ENCODE peak calls at places on chromosomes 6 and 20, in seven cellular contexts. N, E, H, A, U, S and Y are unnamed samples.

GRCh38 chr20:58870293-58871014 is 17.9 kb downstream of the GNAS start:
- DNase-seq in N (no peak), A (peak), H (peak), U (peak), S (peak), E (peak), Y (no peak)

GRCh38 chr20:49590163-49591017 is 22.5 kb upstream of the PTGIS start:
- DNase-seq in E (no peak), N (no peak), S (no peak), U (no peak), A (no peak), H (no peak), Y (no peak)

GRCh38 chr6:33632603-33633039 is 11.5 kb downstream of the ITPR3 start:
- DNase-seq in H (no peak), N (no peak), S (peak), U (peak), E (peak), A (peak), Y (no peak)

GRCh38 chr6:12350644-12351173 is 60.5 kb downstream of the EDN1 start:
- DNase-seq in S (no peak), U (no peak), N (no peak), E (no peak), H (no peak), A (no peak), Y (no peak)

GRCh38 chr6:129701721-129702455 is 8.1 kb downstream of the ARHGAP18 start:
- DNase-seq in S (no peak), U (no peak), N (no peak), A (peak), H (peak), E (no peak), Y (no peak)

GRCh38 chr6:9620263-9620662 is 794.6 kb downstream of the TFAP2A start:
- DNase-seq in E (no peak), S (no peak), H (no peak), N (no peak), A (no peak), U (no peak), Y (no peak)

GRCh38 chr6:35473849-35474128 is 5.6 kb downstream of the RPL10A start:
- DNase-seq in U (no peak), H (no peak), E (no peak), S (no peak), A (no peak), N (no peak), Y (no peak)

GRCh38 chr20:37295595-37295994 is 6.1 kb downstream of the MANBAL start:
- DNase-seq in S (no peak), E (peak), H (no peak), U (no peak), A (no peak), N (no peak), Y (no peak)

GRCh38 chr6:158894192-158894591 is 75.0 kb upstream of the EZR start:
- DNase-seq in U (no peak), E (no peak), N (peak), S (no peak), H (peak), A (peak), Y (peak)

GRCh38 chr20:44914924-44915323 is 5.1 kb downstream of the PABPC1L start:
- DNase-seq in N (no peak), U (no peak), H (no peak), A (peak), E (no peak), S (no peak), Y (no peak)

GRCh38 chr6:6600865-6601264 is 12.3 kb downstream of the LY86 start:
- DNase-seq in U (no peak), N (no peak), H (no peak), A (no peak), E (no peak), S (no peak), Y (no peak)

GRCh38 chr6:162964703-162965140 is 236.9 kb downstream of the PACRG start:
- DNase-seq in U (peak), N (peak), H (peak), S (no peak), E (peak), A (peak), Y (peak)

GRCh38 chr6:37696220-37696840 is 1.4 kb downstream of the MDGA1 start:
- DNase-seq in E (peak), S (peak), A (peak), N (no peak), U (no peak), H (peak), Y (no peak)

DNA sequence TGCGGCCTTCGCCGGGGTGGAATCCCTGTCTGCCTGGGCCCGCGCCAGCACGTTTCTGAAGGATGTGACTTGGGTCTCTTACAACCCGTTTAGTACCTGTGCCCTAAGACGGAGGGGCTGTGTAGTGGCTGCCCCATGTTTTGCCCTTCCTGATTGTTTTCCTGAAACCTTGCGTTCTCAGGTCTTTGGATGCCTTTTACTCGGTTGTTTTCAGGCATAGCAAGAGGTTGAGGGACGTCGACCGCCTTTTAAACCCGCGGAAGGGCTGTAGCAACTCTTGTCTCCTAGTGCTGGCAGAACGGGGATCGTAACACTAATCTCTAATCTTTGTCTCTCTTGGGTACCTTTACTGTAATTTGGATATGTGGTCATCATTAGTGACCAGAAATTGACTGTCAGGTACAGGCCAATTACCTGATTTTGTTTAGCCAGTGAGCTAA is 706 bp upstream of the NANP start:
- DNase-seq in H (no peak), N (no peak), U (no peak), S (no peak), A (peak), E (no peak), Y (no peak)
- H3K4me3 ChIP-seq in H (peak), N (peak), U (peak), S (peak), A (peak), E (peak), Y (peak)

DNA sequence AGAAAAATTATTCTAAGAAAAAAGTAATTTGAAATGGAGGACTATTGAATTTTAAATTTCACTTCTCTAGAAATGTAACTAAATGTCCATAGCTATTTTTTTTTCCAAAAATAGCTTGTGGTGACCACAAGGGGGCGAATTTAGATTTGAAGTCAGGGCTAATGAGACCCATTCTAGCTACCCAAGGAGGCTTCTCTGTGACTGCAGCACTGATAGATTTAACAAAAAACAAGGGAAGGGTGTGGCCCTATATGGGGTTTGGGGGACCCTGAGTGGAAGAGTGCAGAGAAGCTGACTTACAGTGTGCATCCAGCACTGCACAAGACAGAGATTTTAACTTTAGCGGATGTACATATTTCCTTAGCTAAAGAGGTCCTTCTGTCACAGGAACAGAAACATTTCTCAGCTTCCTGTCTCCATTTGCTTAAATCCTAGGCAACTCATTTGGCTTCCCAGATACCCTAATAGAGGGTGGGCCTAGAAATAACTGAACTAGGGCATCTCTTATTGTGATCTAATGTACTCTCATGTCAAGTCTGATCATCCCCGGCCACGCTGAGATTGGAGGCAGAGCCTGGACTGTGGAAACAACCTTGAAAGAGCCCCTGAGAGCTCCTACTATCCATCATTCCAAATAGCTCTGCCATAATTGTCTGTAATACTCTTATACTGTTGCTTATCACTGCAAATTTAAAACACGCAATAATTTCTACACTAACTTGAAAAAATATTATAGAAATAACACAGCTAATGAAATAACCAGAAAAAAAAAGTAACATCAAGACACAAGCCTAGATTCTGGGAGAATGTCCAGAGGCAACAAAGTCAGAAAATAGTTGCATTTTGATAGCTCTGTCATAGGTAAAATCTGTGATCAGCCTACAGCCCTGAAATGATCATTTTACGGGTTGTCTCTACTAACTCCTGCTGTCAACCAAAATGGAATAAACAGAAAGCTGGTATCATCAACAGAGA is 93.6 kb downstream of the SNAP91 start:
- DNase-seq in U (no peak), H (peak), A (peak), N (peak), S (no peak), E (no peak), Y (no peak)
- TF ChIP-seq CTCF in U (no peak), H (peak), A (peak), N (peak), S (peak), E (no peak), Y (peak)

DNA sequence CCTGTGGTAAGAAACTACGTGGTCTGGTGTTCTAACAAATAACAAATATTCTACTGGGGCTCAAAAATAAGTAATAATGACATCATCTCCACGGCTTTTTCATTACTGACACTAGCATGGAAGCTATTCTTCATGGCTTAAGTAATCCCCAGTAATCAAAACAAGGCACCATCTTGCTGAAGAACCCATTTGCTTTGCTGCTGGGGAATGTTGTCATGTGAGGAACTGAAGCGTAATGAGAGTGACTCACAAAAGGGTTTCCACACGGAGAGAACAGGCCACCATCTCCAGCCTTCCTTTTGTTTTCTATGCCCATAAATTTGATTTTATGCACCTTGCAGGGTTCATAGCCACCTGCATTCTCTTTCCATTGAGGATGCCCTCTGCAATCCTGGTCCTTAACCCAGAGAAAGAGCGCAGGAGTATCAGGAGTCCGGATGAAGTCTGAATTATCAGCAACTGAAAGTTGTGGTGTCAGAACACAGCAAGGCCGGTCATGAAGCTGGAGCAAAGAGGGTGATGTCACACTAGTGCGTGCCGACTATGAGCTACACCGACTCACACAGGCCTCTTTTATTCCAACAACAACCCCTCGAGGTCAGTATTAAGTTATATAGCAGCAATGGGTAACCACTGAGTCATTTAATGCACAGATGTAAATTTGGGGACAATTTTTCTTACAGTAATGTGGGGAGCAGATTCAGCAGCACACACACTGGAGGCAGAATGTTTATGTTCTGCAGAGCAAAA is 173.7 kb upstream of the SSTR4 start:
- DNase-seq in A (peak), E (no peak), N (no peak), U (no peak), S (no peak), H (no peak), Y (no peak)
- H3K4me3 ChIP-seq in A (no peak), E (no peak), N (no peak), U (no peak), S (no peak), H (no peak), Y (no peak)

GRCh38 chr20:21118138-21118537 is 7.7 kb upstream of the KIZ start:
- DNase-seq in H (no peak), N (no peak), E (no peak), U (no peak), A (no peak), S (no peak), Y (no peak)

GRCh38 chr20:21117521-21117920 is 8.4 kb upstream of the KIZ start:
- DNase-seq in U (no peak), S (no peak), E (no peak), N (no peak), A (no peak), H (no peak), Y (no peak)

GRCh38 chr20:21111416-21111815 is 5.3 kb upstream of the LINC00237 start:
- DNase-seq in U (no peak), H (no peak), S (no peak), E (no peak), A (no peak), N (no peak), Y (no peak)

GRCh38 chr20:21113697-21114096 is 7.5 kb upstream of the LINC00237 start:
- DNase-seq in U (no peak), H (no peak), N (no peak), S (no peak), A (no peak), E (no peak), Y (no peak)

DNA sequence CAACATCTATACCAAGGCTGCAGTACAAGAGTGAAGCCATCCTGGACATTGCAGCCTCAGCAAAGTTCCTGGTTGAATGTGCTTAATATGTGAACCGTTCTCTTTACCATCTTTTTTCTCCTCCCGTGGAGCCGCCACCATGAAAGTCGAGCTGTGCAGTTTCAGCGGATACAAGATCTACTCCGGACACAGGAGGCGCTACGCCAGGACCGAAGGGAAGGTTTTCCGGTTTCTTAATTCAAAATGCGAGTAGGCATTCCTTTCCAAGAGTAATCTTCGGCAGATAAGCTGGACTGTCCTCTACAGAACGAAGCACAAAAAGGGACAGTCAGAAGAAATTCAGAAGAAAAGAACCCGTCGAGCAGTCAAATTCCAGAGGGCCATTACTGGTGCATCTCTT is 8.4 kb upstream of the LINC00237 start:
- DNase-seq in S (no peak), U (no peak), A (no peak), H (no peak), N (no peak), E (no peak), Y (no peak)
- TF ChIP-seq CTCF in S (no peak), U (no peak), A (no peak), H (no peak), N (no peak), E (no peak), Y (no peak)

GRCh38 chr20:22578221-22579118 is 5.9 kb downstream of the FOXA2 start:
- DNase-seq in U (peak), H (no peak), A (no peak), E (peak), N (no peak), S (peak), Y (no peak)
- H3K4me3 ChIP-seq in U (no peak), H (no peak), A (no peak), E (peak), N (no peak), S (peak), Y (no peak)

DNA sequence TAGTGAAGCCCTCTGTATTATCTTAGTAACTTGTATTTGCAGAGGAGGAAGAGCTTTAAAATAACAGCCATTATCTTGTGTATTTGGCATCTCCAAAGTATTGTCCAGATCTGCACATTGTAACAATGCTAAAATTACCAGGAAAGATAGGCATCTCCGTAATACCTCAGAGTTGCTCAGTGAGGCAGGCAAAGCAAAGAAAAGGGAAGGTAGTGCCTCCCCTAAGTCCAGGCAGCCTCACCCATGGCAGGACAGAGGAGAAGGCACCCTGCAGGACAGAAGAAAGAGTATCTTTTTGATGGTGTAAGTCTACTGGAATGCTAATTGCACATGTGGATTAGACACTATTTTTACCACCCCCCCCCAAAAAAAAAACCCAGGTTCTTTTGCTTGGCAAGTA is 13.6 kb upstream of the SSTR4 start:
- DNase-seq in S (no peak), U (no peak), N (no peak), E (no peak), A (no peak), H (peak), Y (no peak)
- TF ChIP-seq CTCF in S (no peak), U (no peak), N (peak), E (no peak), A (no peak), H (no peak), Y (no peak)

GRCh38 chr6:167046861-167047495 is 47.8 kb downstream of the CEP43 start:
- DNase-seq in A (no peak), H (no peak), U (no peak), S (no peak), E (no peak), N (no peak), Y (no peak)
- H3K4me3 ChIP-seq in A (no peak), H (no peak), U (no peak), S (no peak), E (no peak), N (no peak), Y (no peak)

GRCh38 chr6:14865609-14866100 is 380.2 kb upstream of the JARID2 start:
- DNase-seq in E (no peak), U (no peak), N (no peak), H (peak), S (no peak), A (peak), Y (no peak)

GRCh38 chr6:14867807-14868206 is 378.1 kb upstream of the JARID2 start:
- DNase-seq in S (no peak), E (no peak), H (no peak), N (no peak), A (no peak), U (no peak), Y (no peak)

GRCh38 chr6:14861491-14861943 is 384.4 kb upstream of the JARID2 start:
- DNase-seq in H (no peak), S (no peak), U (no peak), N (no peak), E (no peak), A (no peak), Y (no peak)

GRCh38 chr6:14862845-14863244 is 383.0 kb upstream of the JARID2 start:
- DNase-seq in U (no peak), A (no peak), H (no peak), N (no peak), S (no peak), E (no peak), Y (no peak)

GRCh38 chr6:14863896-14864850 is 381.7 kb upstream of the JARID2 start:
- DNase-seq in U (no peak), S (no peak), H (no peak), N (no peak), A (no peak), E (no peak), Y (no peak)
- TF ChIP-seq CTCF in U (no peak), S (no peak), H (no peak), N (peak), A (peak), E (no peak), Y (no peak)